ENCODE peak calls at places on chromosomes 7 and 10, in six cellular contexts. X is amygdala; T is stimulated activated CD4-positive, alpha-beta T cell treated with anti-CD3 and anti-CD28 coated beads, Interleukin-12 subunit alpha, Interleukin-12 subunit beta, amount 100 ng/mL, for 4 hours; V is amniotic epithelial cell; W is lung microvascular endothelial cell; R is fibroblast of the aortic adventitia. J is an unnamed sample.

GRCh38 chr10:317219-317868 is 182.1 kb downstream of the ZMYND11 start:
- DNase-seq in V (peak; percentile 19), X (no peak), T (no peak), W (no peak), R (peak; percentile 81), J (no peak)

GRCh38 chr10:132102717-132103110 is 37.0 kb downstream of the JAKMIP3 start:
- DNase-seq in X (no peak), T (no peak), W (no peak), R (no peak), V (no peak), J (no peak)

GRCh38 chr7:43572516-43573049 is 10.3 kb upstream of the STK17A start:
- DNase-seq in W (peak; percentile 81), V (peak; percentile 100), R (peak; percentile 100), X (peak; percentile 28), T (no peak), J (peak; percentile 11)

GRCh38 chr7:220151-220841 is 27.9 kb downstream of the FAM20C start:
- DNase-seq in R (no peak), T (no peak), X (no peak), W (peak; percentile 28), V (peak; percentile 72), J (no peak)

GRCh38 chr10:116109881-116110280 is 163.1 kb downstream of the GFRA1 start:
- DNase-seq in T (no peak), V (no peak), R (no peak), X (no peak), W (no peak), J (no peak)

GRCh38 chr10:78362406-78363022 is 328.9 kb downstream of the RPS24 start:
- DNase-seq in R (no peak), V (peak; percentile 83), X (no peak), W (no peak), T (no peak), J (no peak)

GRCh38 chr7:132485600-132486594 is 90.4 kb downstream of the PLXNA4 start:
- DNase-seq in W (peak; percentile 66), V (no peak), X (no peak), R (peak; percentile 96), T (no peak), J (no peak)

GRCh38 chr7:89001306-89001705 is 205.8 kb upstream of the TEX47 start:
- DNase-seq in W (no peak), X (no peak), R (no peak), T (no peak), V (no peak), J (no peak)

GRCh38 chr7:51471199-51472016 is 154.8 kb upstream of the COBL start:
- DNase-seq in R (no peak), X (peak; percentile 49), W (no peak), T (no peak), V (no peak), J (no peak)

GRCh38 chr7:132134814-132135445 is 441.3 kb downstream of the PLXNA4 start:
- DNase-seq in X (no peak), W (no peak), V (no peak), R (no peak), T (no peak), J (no peak)

GRCh38 chr7:155821851-155822250 is 9.6 kb upstream of the SHH start:
- DNase-seq in T (no peak), X (no peak), W (no peak), V (no peak), R (no peak), J (no peak)

GRCh38 chr7:143321734-143322133 is 5.8 kb downstream of the CLCN1 start:
- DNase-seq in R (no peak), V (no peak), X (no peak), W (peak; percentile 14), T (no peak), J (no peak)

GRCh38 chr10:121694966-121695340 is 96.7 kb upstream of the FGFR2 start:
- DNase-seq in W (no peak), T (no peak), V (no peak), X (no peak), R (no peak), J (no peak)

GRCh38 chr10:98262571-98262970 is 5.4 kb downstream of the LOXL4 start:
- DNase-seq in R (peak; percentile 45), X (peak; percentile 17), T (no peak), V (no peak), W (peak; percentile 76), J (no peak)

GRCh38 chr7:2201686-2202360 is 30.9 kb downstream of the MAD1L1 start:
- DNase-seq in V (no peak), T (no peak), W (no peak), X (no peak), R (no peak), J (no peak)

GRCh38 chr7:39240864-39241263 is 263.2 kb downstream of the POU6F2 start:
- DNase-seq in X (no peak), V (no peak), W (no peak), R (no peak), T (no peak), J (no peak)

GRCh38 chr10:109732254-109732653 is 191.1 kb downstream of the XPNPEP1 start:
- DNase-seq in T (no peak), W (no peak), X (no peak), V (peak; percentile 75), R (no peak), J (no peak)

GRCh38 chr10:122225324-122225723 is 45.8 kb upstream of the BTBD16 start:
- DNase-seq in R (no peak), T (no peak), V (peak; percentile 10), W (no peak), X (no peak), J (no peak)

GRCh38 chr7:34060548-34060947 is 155.2 kb downstream of the BMPER start:
- DNase-seq in R (peak; percentile 88), X (no peak), W (peak; percentile 21), T (no peak), V (peak; percentile 84), J (no peak)

GRCh38 chr10:70970830-70971229 is 82.5 kb upstream of the PCBD1 start:
- DNase-seq in V (no peak), R (peak; percentile 70), W (no peak), X (no peak), T (no peak), J (no peak)

GRCh38 chr7:44073664-44074348 is 8.4 kb upstream of the PGAM2 start:
- DNase-seq in T (no peak), X (peak; percentile 81), V (peak; percentile 28), R (no peak), W (peak; percentile 85), J (no peak)

GRCh38 chr10:124701881-124702656 is 42.1 kb downstream of the FAM53B start:
- DNase-seq in V (peak; percentile 96), W (peak; percentile 57), T (peak; percentile 42), R (peak; percentile 81), X (no peak), J (peak; percentile 52)

GRCh38 chr10:77448226-77448625 is 189.4 kb downstream of the KCNMA1 start:
- DNase-seq in X (no peak), W (no peak), T (no peak), R (no peak), V (no peak), J (no peak)

GRCh38 chr7:97506728-97507127 is 225.2 kb upstream of the TAC1 start:
- DNase-seq in T (no peak), V (no peak), X (no peak), W (no peak), R (no peak), J (no peak)

GRCh38 chr10:119348516-119349240 is 141.3 kb downstream of the GRK5 start:
- DNase-seq in W (no peak), X (no peak), T (no peak), R (peak; percentile 71), V (peak; percentile 59), J (no peak)